ENCODE peak calls at places on chromosomes 2 and 18, in five cellular contexts. P, V, G, Y and I are unnamed samples.

GRCh38 chr2:38572167-38572566 is 30.6 kb downstream of the HNRNPLL start:
- DNase-seq in P (peak), V (no peak), G (no peak), Y (peak), I (peak)

GRCh38 chr2:189570565-189570964 is 10.0 kb downstream of the SLC40A1 start:
- DNase-seq in P (peak), V (no peak), G (no peak), Y (peak), I (no peak)

GRCh38 chr2:224843141-224843540 is 127.0 kb upstream of the CCDC195 start:
- DNase-seq in P (peak), V (no peak), G (no peak), Y (no peak), I (no peak)

GRCh38 chr2:10036095-10036879 is 7.1 kb upstream of the KLF11 start:
- DNase-seq in P (peak), V (no peak), G (peak), Y (no peak), I (peak)

GRCh38 chr2:71748227-71748626 is 294.9 kb downstream of the DYSF start:
- DNase-seq in P (peak), V (no peak), G (peak), Y (no peak), I (no peak)

GRCh38 chr2:109644571-109645275 is 30.6 kb downstream of the SOWAHC start:
- DNase-seq in P (no peak), V (no peak), G (peak), Y (no peak), I (peak)

GRCh38 chr18:63848159-63848558 is 39.3 kb upstream of the SERPINB2 start:
- DNase-seq in P (peak), V (no peak), G (no peak), Y (no peak), I (no peak)

GRCh38 chr18:69590150-69590549 is 189.5 kb downstream of the DOK6 start:
- DNase-seq in P (no peak), V (no peak), G (no peak), Y (no peak), I (no peak)

GRCh38 chr18:44130365-44130942 is 550.2 kb upstream of the SETBP1 start:
- DNase-seq in P (peak), V (no peak), G (no peak), Y (peak), I (peak)

GRCh38 chr2:121436918-121437317 is 93.8 kb upstream of the RNU4ATAC start:
- DNase-seq in P (no peak), V (no peak), G (no peak), Y (no peak), I (no peak)

GRCh38 chr2:10253596-10254372 is 48.9 kb upstream of the HPCAL1 start:
- DNase-seq in P (no peak), V (no peak), G (no peak), Y (no peak), I (no peak)

GRCh38 chr2:8158714-8159113 is 523.1 kb upstream of the ID2 start:
- DNase-seq in P (no peak), V (no peak), G (no peak), Y (no peak), I (no peak)
- TF ChIP-seq CTCF in P (no peak), V (no peak), G (no peak), Y (no peak), I (no peak)

GRCh38 chr2:191907545-191907944 is 60.7 kb upstream of the CAVIN2 start:
- DNase-seq in P (no peak), V (no peak), G (no peak), Y (no peak), I (no peak)
- TF ChIP-seq CTCF in P (peak), V (no peak), G (peak), Y (no peak), I (no peak)

GRCh38 chr2:26914286-26914962 is 56.0 kb upstream of the MAPRE3 start:
- DNase-seq in P (no peak), V (no peak), G (no peak), Y (no peak), I (no peak)
- TF ChIP-seq CTCF in P (no peak), V (no peak), G (no peak), Y (no peak), I (no peak)

GRCh38 chr2:68835636-68836035 is 35.6 kb downstream of the BMP10 start:
- DNase-seq in P (no peak), V (no peak), G (no peak), Y (no peak), I (no peak)

GRCh38 chr2:68837861-68838341 is 33.3 kb downstream of the BMP10 start:
- DNase-seq in P (peak), V (no peak), G (no peak), Y (no peak), I (no peak)

GRCh38 chr2:68838641-68839040 is 32.6 kb downstream of the BMP10 start:
- DNase-seq in P (no peak), V (no peak), G (no peak), Y (no peak), I (no peak)

GRCh38 chr2:68837164-68837860 is 33.9 kb downstream of the BMP10 start:
- DNase-seq in P (peak), V (peak), G (no peak), Y (no peak), I (peak)

GRCh38 chr2:68839260-68839833 is 31.9 kb downstream of the BMP10 start:
- DNase-seq in P (no peak), V (no peak), G (no peak), Y (no peak), I (no peak)
- TF ChIP-seq CTCF in P (peak), V (no peak), G (peak), Y (peak), I (no peak)

GRCh38 chr2:84832772-84833461 is 48.0 kb downstream of the TRABD2A start:
- DNase-seq in P (no peak), V (no peak), G (no peak), Y (no peak), I (no peak)

GRCh38 chr2:84833481-84834150 is 47.3 kb downstream of the TRABD2A start:
- DNase-seq in P (no peak), V (no peak), G (no peak), Y (no peak), I (no peak)

GRCh38 chr2:84829693-84830092 is 51.2 kb downstream of the TRABD2A start:
- DNase-seq in P (no peak), V (no peak), G (no peak), Y (no peak), I (no peak)

GRCh38 chr2:84830095-84830494 is 50.8 kb downstream of the TRABD2A start:
- DNase-seq in P (no peak), V (no peak), G (no peak), Y (no peak), I (peak)

GRCh38 chr2:84830758-84831500 is 50.0 kb downstream of the TRABD2A start:
- DNase-seq in P (no peak), V (no peak), G (no peak), Y (no peak), I (no peak)
- TF ChIP-seq CTCF in P (no peak), V (no peak), G (no peak), Y (no peak), I (no peak)

DNA sequence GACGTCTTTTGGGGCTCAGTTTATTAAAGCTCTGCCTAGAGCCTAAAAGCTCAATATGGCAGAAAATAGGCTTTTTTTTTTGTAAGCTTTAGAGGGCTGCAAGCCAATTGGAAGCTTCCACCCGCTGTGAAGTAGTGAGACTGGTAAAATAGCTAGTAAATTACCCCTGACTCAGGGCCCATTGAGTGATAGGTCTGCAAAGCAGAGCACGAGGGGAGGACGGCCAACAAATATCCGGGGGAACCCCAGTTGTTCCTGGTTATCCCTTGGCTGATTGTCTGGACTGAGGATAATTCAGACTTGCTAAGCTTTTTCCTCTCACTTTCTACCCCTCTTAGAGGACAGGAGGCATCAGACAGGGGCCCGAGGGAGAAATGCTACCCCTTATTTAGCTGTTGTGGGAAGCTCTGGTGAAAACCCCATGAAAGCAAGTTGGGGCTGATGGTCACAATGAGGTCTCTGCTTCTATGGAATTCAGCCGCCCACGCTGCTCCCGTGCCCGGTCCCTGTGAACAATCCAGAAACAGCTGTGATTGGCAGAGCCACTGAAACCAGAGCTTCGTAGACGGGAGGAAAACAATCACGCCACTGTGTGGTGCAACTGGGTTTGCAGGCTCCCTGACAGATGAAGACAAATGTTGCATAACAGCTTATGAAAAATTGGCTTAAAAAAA is 141.9 kb upstream of the LGALSL start:
- DNase-seq in P (peak), V (no peak), G (peak), Y (peak), I (peak)
- TF ChIP-seq CTCF in P (peak), V (no peak), G (peak), Y (peak), I (peak)